ENCODE peak calls at places on chromosomes 11 and 22, in ten cellular contexts. P is neural progenitor cell, N is A549, R is tibial nerve, F is PC-9, T is thoracic aorta, W is small intestine, Y is tibial artery, D is cardiac muscle cell, C is HCT116. G is an unnamed sample.

GRCh38 chr11:106276126-106276525 is 198.7 kb downstream of the AASDHPPT start:
- DNase-seq in P (no peak), C (no peak), N (no peak), D (peak; percentile 25), T (no peak), W (no peak), F (no peak), R (no peak), Y (no peak), G (no peak)

GRCh38 chr11:131609317-131609716 is 238.9 kb downstream of the NTM start:
- DNase-seq in D (peak; percentile 57), N (no peak), P (no peak), R (no peak), T (no peak), F (peak; percentile 11), W (peak; percentile 49), C (no peak), Y (no peak), G (no peak)

GRCh38 chr11:10584071-10584501 is 15.6 kb upstream of the LYVE1 start:
- DNase-seq in D (peak; percentile 92), C (no peak), Y (no peak), P (no peak), T (no peak), N (no peak), R (no peak), W (no peak), F (no peak), G (no peak)

GRCh38 chr11:79419120-79419519 is 21.7 kb downstream of the TENM4 start:
- DNase-seq in N (peak; percentile 66), T (no peak), F (peak; percentile 83), D (no peak), Y (no peak), W (peak; percentile 49), P (no peak), C (peak; percentile 50), R (no peak), G (no peak)

GRCh38 chr11:103110406-103110805 is 1.2 kb downstream of the DYNC2H1 start:
- DNase-seq in P (no peak), D (peak; percentile 72), N (peak; percentile 12), T (no peak), F (no peak), C (no peak), Y (no peak), W (no peak), R (no peak), G (no peak)

GRCh38 chr11:83063073-83063754 is 8.5 kb downstream of the RAB30 start:
- DNase-seq in Y (no peak), C (no peak), R (no peak), D (peak; percentile 35), W (peak; percentile 41), F (peak; percentile 64), T (no peak), P (no peak), N (no peak), G (no peak)

GRCh38 chr11:121550247-121551132 is 97.7 kb upstream of the SORL1-AS1 start:
- DNase-seq in D (no peak), F (no peak), T (no peak), P (no peak), N (no peak), R (no peak), W (no peak), Y (no peak), C (no peak), G (no peak)

GRCh38 chr11:57499413-57499982 is 16.0 kb downstream of the SLC43A1 start:
- DNase-seq in C (peak; percentile 61), N (peak; percentile 83), T (peak; percentile 80), R (peak; percentile 95), W (peak; percentile 95), F (peak; percentile 78), D (peak; percentile 99), Y (peak; percentile 98), P (peak; percentile 96), G (no peak)

GRCh38 chr11:69479591-69480271 is 1.7 kb upstream of the LINC01488 start:
- DNase-seq in P (no peak), N (peak; percentile 90), Y (peak; percentile 44), R (no peak), C (no peak), D (no peak), W (peak; percentile 98), F (no peak), T (no peak), G (no peak)

GRCh38 chr11:111793863-111794262 is 27.7 kb upstream of the PPP2R1B start:
- DNase-seq in F (no peak), N (no peak), W (no peak), Y (no peak), R (no peak), P (no peak), T (no peak), C (no peak), D (peak; percentile 18), G (no peak)

GRCh38 chr11:3037041-3037944 is 19.9 kb downstream of the CARS1 start:
- DNase-seq in C (peak; percentile 31), W (peak; percentile 79), P (peak; percentile 93), D (peak; percentile 76), R (peak; percentile 93), Y (peak; percentile 90), N (peak; percentile 75), F (no peak), T (peak; percentile 58), G (peak; percentile 50)

GRCh38 chr11:110026823-110027626 is 66.2 kb upstream of the ZC3H12C start:
- DNase-seq in N (no peak), W (peak; percentile 86), C (no peak), T (no peak), R (peak; percentile 38), Y (peak; percentile 54), F (no peak), D (no peak), P (no peak), G (no peak)

GRCh38 chr22:43917523-43917922 is 6.1 kb upstream of the PNPLA3 start:
- DNase-seq in C (no peak), N (no peak), D (peak; percentile 15), W (no peak), T (no peak), F (no peak), R (no peak), P (no peak), Y (no peak), G (no peak)
- H3K27ac ChIP-seq in C (no peak overlapping the region), N (no peak overlapping the region), D (no peak overlapping the region), W (no peak overlapping the region), T (no peak overlapping the region), F (no peak overlapping the region), R (no peak overlapping the region), P (no peak overlapping the region), Y (no peak overlapping the region), G (no peak overlapping the region)

GRCh38 chr11:128501576-128502549 is 85.5 kb downstream of the ETS1 start:
- DNase-seq in Y (no peak), T (no peak), F (no peak), C (no peak), R (no peak), N (no peak), D (peak; percentile 91), W (no peak), P (peak; percentile 27), G (no peak)

GRCh38 chr11:128498846-128499245 is 88.5 kb downstream of the ETS1 start:
- DNase-seq in R (no peak), P (no peak), N (no peak), W (no peak), Y (no peak), D (no peak), T (no peak), F (no peak), C (no peak), G (no peak)

GRCh38 chr11:128501008-128501407 is 86.3 kb downstream of the ETS1 start:
- DNase-seq in C (no peak), W (no peak), P (no peak), T (no peak), R (no peak), Y (no peak), D (no peak), F (no peak), N (no peak), G (no peak)

GRCh38 chr11:128499613-128500213 is 87.6 kb downstream of the ETS1 start:
- DNase-seq in W (no peak), D (no peak), R (no peak), F (no peak), N (no peak), C (no peak), T (no peak), Y (no peak), P (no peak), G (no peak)

GRCh38 chr11:128500488-128500887 is 86.9 kb downstream of the ETS1 start:
- DNase-seq in F (no peak), C (no peak), R (no peak), Y (no peak), P (no peak), N (no peak), T (no peak), W (no peak), D (no peak), G (no peak)
- H3K4me1 ChIP-seq in F (peaks cover 65% of the 10 kb centered on the region), C (peaks cover 21% of the 10 kb centered on the region), R (peaks cover 99% of the 10 kb centered on the region), Y (peaks cover 100% of the 10 kb centered on the region), P (peaks cover 11% of the 10 kb centered on the region), N (peaks cover 91% of the 10 kb centered on the region), T (peaks cover 99% of the 10 kb centered on the region), W (no peaks in the 10 kb centered on the region), D (peaks cover 29% of the 10 kb centered on the region), G (peaks cover 98% of the 10 kb centered on the region)

GRCh38 chr22:31496007-31496734 is at the start of gene SFI1:
- DNase-seq in P (peak; percentile 93), Y (peak; percentile 84), W (peak; percentile 87), R (peak; percentile 84), T (peak; percentile 55), F (peak; percentile 76), N (peak; percentile 86), D (peak; percentile 94), C (peak; percentile 74), G (peak; percentile 96)
- H3K27ac ChIP-seq in P (no peak within 1 kb of the TSS), Y (peak within 1 kb of the TSS; percentile 78), W (peak within 1 kb of the TSS; percentile 76), R (peak within 1 kb of the TSS; percentile 78), T (peak within 1 kb of the TSS; percentile 65), F (peak within 1 kb of the TSS; percentile 52), N (peak within 1 kb of the TSS; percentile 85), D (no peak within 1 kb of the TSS), C (peak within 1 kb of the TSS; percentile 81), G (peak within 1 kb of the TSS; percentile 90)

GRCh38 chr11:336666-337002 is 16.0 kb upstream of the IFITM3 start:
- DNase-seq in T (no peak), P (no peak), Y (no peak), N (no peak), D (no peak), W (peak; percentile 43), C (no peak), R (no peak), F (no peak), G (no peak)
- H3K4me1 ChIP-seq in T (peaks cover 10% of the 10 kb centered on the region), P (peaks cover 53% of the 10 kb centered on the region), Y (no peaks in the 10 kb centered on the region), N (no peaks in the 10 kb centered on the region), D (peaks cover 21% of the 10 kb centered on the region), W (no peaks in the 10 kb centered on the region), C (no peaks in the 10 kb centered on the region), R (peaks cover 60% of the 10 kb centered on the region), F (no peaks in the 10 kb centered on the region), G (peaks cover 40% of the 10 kb centered on the region)

G was measured in CD8-positive, alpha-beta T cell.